ENCODE peak calls at places on chromosomes 11 and 22, in ten cellular contexts. One of them, this sample, is unnamed. For H3K36me3, the result is how much of the 10 kb centered on the place peaks cover.

GRCh38 chr11:69485337-69486041 is 4.0 kb downstream of the LINC01488 start:
- DNase-seq in CD8-positive, alpha-beta T cell: no peak
- DNase-seq in left ventricle myocardium inferior: peak
- DNase-seq in lower lobe of right lung: peak
- DNase-seq in esophagus squamous epithelium: no peak
- DNase-seq in adrenal gland: no peak
- DNase-seq in heart right ventricle: no peak
- DNase-seq in psoas muscle: peak
- DNase-seq in H1: no peak
- DNase-seq in hepatocyte: no peak
- DNase-seq in this sample: no peak

GRCh38 chr11:134486106-134486505 is 74.1 kb upstream of the B3GAT1 start:
- DNase-seq in esophagus squamous epithelium: no peak
- DNase-seq in left ventricle myocardium inferior: no peak
- DNase-seq in psoas muscle: no peak
- DNase-seq in lower lobe of right lung: no peak
- DNase-seq in hepatocyte: no peak
- DNase-seq in H1: no peak
- DNase-seq in adrenal gland: no peak
- DNase-seq in CD8-positive, alpha-beta T cell: no peak
- DNase-seq in heart right ventricle: no peak
- DNase-seq in this sample: no peak

GRCh38 chr22:47173535-47174021 is 411.1 kb downstream of the TBC1D22A start:
- DNase-seq in hepatocyte: no peak
- DNase-seq in lower lobe of right lung: no peak
- DNase-seq in left ventricle myocardium inferior: no peak
- DNase-seq in CD8-positive, alpha-beta T cell: no peak
- DNase-seq in psoas muscle: peak
- DNase-seq in esophagus squamous epithelium: no peak
- DNase-seq in adrenal gland: peak
- DNase-seq in heart right ventricle: no peak
- DNase-seq in H1: no peak
- DNase-seq in this sample: no peak

GRCh38 chr11:68839054-68839865 is 2.5 kb downstream of the CPT1A start:
- DNase-seq in heart right ventricle: peak
- DNase-seq in lower lobe of right lung: peak
- DNase-seq in esophagus squamous epithelium: peak
- DNase-seq in psoas muscle: peak
- DNase-seq in CD8-positive, alpha-beta T cell: peak
- DNase-seq in adrenal gland: peak
- DNase-seq in H1: peak
- DNase-seq in left ventricle myocardium inferior: peak
- DNase-seq in hepatocyte: peak
- DNase-seq in this sample: peak

GRCh38 chr11:111541209-111542061 is 915 bp downstream of the LAYN start:
- DNase-seq in psoas muscle: peak
- DNase-seq in heart right ventricle: peak
- DNase-seq in left ventricle myocardium inferior: peak
- DNase-seq in esophagus squamous epithelium: no peak
- DNase-seq in CD8-positive, alpha-beta T cell: no peak
- DNase-seq in adrenal gland: peak
- DNase-seq in lower lobe of right lung: peak
- DNase-seq in hepatocyte: peak
- DNase-seq in H1: no peak
- DNase-seq in this sample: peak

GRCh38 chr11:121671276-121672168 is 218.8 kb upstream of the SORL1-AS1 start:
- DNase-seq in esophagus squamous epithelium: no peak
- DNase-seq in psoas muscle: no peak
- DNase-seq in heart right ventricle: no peak
- DNase-seq in CD8-positive, alpha-beta T cell: no peak
- DNase-seq in left ventricle myocardium inferior: no peak
- DNase-seq in hepatocyte: peak
- DNase-seq in lower lobe of right lung: no peak
- DNase-seq in H1: no peak
- DNase-seq in adrenal gland: no peak
- DNase-seq in this sample: peak

GRCh38 chr11:130180491-130180890 is 20.9 kb downstream of the ST14 start:
- DNase-seq in esophagus squamous epithelium: no peak
- DNase-seq in left ventricle myocardium inferior: no peak
- DNase-seq in lower lobe of right lung: peak
- DNase-seq in hepatocyte: peak
- DNase-seq in adrenal gland: peak
- DNase-seq in psoas muscle: no peak
- DNase-seq in CD8-positive, alpha-beta T cell: no peak
- DNase-seq in heart right ventricle: no peak
- DNase-seq in H1: no peak
- DNase-seq in this sample: peak

GRCh38 chr11:60318726-60319125 is 8.3 kb upstream of the MS4A6E start:
- DNase-seq in CD8-positive, alpha-beta T cell: no peak
- DNase-seq in heart right ventricle: no peak
- DNase-seq in hepatocyte: no peak
- DNase-seq in adrenal gland: no peak
- DNase-seq in esophagus squamous epithelium: no peak
- DNase-seq in left ventricle myocardium inferior: no peak
- DNase-seq in psoas muscle: no peak
- DNase-seq in lower lobe of right lung: no peak
- DNase-seq in H1: no peak
- DNase-seq in this sample: peak

GRCh38 chr22:37184380-37184755 is 3.7 kb downstream of the C1QTNF6 start:
- DNase-seq in left ventricle myocardium inferior: peak
- DNase-seq in heart right ventricle: no peak
- DNase-seq in esophagus squamous epithelium: no peak
- DNase-seq in hepatocyte: no peak
- DNase-seq in adrenal gland: no peak
- DNase-seq in CD8-positive, alpha-beta T cell: no peak
- DNase-seq in lower lobe of right lung: peak
- DNase-seq in psoas muscle: no peak
- DNase-seq in H1: no peak
- DNase-seq in this sample: no peak

GRCh38 chr11:85945788-85946187 is 90.6 kb downstream of the CCDC83 start:
- DNase-seq in hepatocyte: no peak
- DNase-seq in esophagus squamous epithelium: no peak
- DNase-seq in lower lobe of right lung: no peak
- DNase-seq in psoas muscle: no peak
- DNase-seq in heart right ventricle: no peak
- DNase-seq in CD8-positive, alpha-beta T cell: no peak
- DNase-seq in H1: no peak
- DNase-seq in adrenal gland: no peak
- DNase-seq in left ventricle myocardium inferior: no peak
- DNase-seq in this sample: peak

GRCh38 chr22:30880181-30880601 is 88.4 kb downstream of the MORC2 start:
- DNase-seq in esophagus squamous epithelium: no peak
- DNase-seq in CD8-positive, alpha-beta T cell: no peak
- DNase-seq in psoas muscle: no peak
- DNase-seq in heart right ventricle: no peak
- DNase-seq in H1: no peak
- DNase-seq in left ventricle myocardium inferior: no peak
- DNase-seq in adrenal gland: no peak
- DNase-seq in hepatocyte: no peak
- DNase-seq in lower lobe of right lung: peak
- DNase-seq in this sample: no peak

GRCh38 chr11:79312591-79313267 is 128.1 kb downstream of the TENM4 start:
- DNase-seq in left ventricle myocardium inferior: no peak
- DNase-seq in lower lobe of right lung: no peak
- DNase-seq in heart right ventricle: no peak
- DNase-seq in psoas muscle: no peak
- DNase-seq in esophagus squamous epithelium: no peak
- DNase-seq in hepatocyte: no peak
- DNase-seq in H1: no peak
- DNase-seq in adrenal gland: no peak
- DNase-seq in CD8-positive, alpha-beta T cell: no peak
- DNase-seq in this sample: no peak
- H3K4me3 ChIP-seq in left ventricle myocardium inferior: no peak
- H3K4me3 ChIP-seq in lower lobe of right lung: no peak
- H3K4me3 ChIP-seq in heart right ventricle: no peak
- H3K4me3 ChIP-seq in psoas muscle: no peak
- H3K4me3 ChIP-seq in esophagus squamous epithelium: no peak
- H3K4me3 ChIP-seq in hepatocyte: no peak
- H3K4me3 ChIP-seq in H1: no peak
- H3K4me3 ChIP-seq in adrenal gland: no peak
- H3K4me3 ChIP-seq in CD8-positive, alpha-beta T cell: no peak
- H3K4me3 ChIP-seq in this sample: no peak

GRCh38 chr11:106137061-106137460 is 59.6 kb downstream of the AASDHPPT start:
- DNase-seq in H1: no peak
- DNase-seq in hepatocyte: no peak
- DNase-seq in esophagus squamous epithelium: no peak
- DNase-seq in CD8-positive, alpha-beta T cell: no peak
- DNase-seq in lower lobe of right lung: no peak
- DNase-seq in heart right ventricle: no peak
- DNase-seq in left ventricle myocardium inferior: no peak
- DNase-seq in adrenal gland: no peak
- DNase-seq in psoas muscle: no peak
- DNase-seq in this sample: peak

GRCh38 chr11:106132582-106133354 is 55.3 kb downstream of the AASDHPPT start:
- DNase-seq in heart right ventricle: no peak
- DNase-seq in left ventricle myocardium inferior: no peak
- DNase-seq in esophagus squamous epithelium: no peak
- DNase-seq in H1: no peak
- DNase-seq in CD8-positive, alpha-beta T cell: no peak
- DNase-seq in psoas muscle: no peak
- DNase-seq in hepatocyte: no peak
- DNase-seq in adrenal gland: no peak
- DNase-seq in lower lobe of right lung: no peak
- DNase-seq in this sample: peak

GRCh38 chr11:106131998-106132397 is 54.5 kb downstream of the AASDHPPT start:
- DNase-seq in heart right ventricle: no peak
- DNase-seq in lower lobe of right lung: no peak
- DNase-seq in left ventricle myocardium inferior: no peak
- DNase-seq in H1: no peak
- DNase-seq in hepatocyte: no peak
- DNase-seq in CD8-positive, alpha-beta T cell: no peak
- DNase-seq in esophagus squamous epithelium: no peak
- DNase-seq in psoas muscle: no peak
- DNase-seq in adrenal gland: no peak
- DNase-seq in this sample: no peak

GRCh38 chr11:106137758-106138157 is 60.3 kb downstream of the AASDHPPT start:
- DNase-seq in esophagus squamous epithelium: no peak
- DNase-seq in psoas muscle: no peak
- DNase-seq in heart right ventricle: no peak
- DNase-seq in hepatocyte: no peak
- DNase-seq in left ventricle myocardium inferior: no peak
- DNase-seq in CD8-positive, alpha-beta T cell: no peak
- DNase-seq in adrenal gland: no peak
- DNase-seq in H1: no peak
- DNase-seq in lower lobe of right lung: no peak
- DNase-seq in this sample: no peak

DNA sequence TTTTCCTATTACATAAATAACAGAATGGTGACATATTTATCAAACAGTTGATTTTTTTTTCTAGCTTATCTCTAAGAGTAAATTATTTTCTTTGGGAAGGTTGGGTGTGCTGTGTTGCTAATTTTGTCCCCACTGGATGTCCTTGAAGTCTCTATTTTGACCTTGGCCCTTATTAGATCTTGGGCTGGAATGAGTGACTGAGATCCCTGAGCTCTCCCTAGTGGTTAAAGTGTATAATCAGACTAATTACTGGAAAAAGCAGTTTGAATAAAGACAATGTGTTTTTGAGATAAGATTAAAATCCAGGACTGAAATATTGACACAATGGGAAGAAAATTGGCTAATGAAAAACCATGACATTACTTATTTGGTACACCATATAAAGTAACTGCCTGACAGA is 56.1 kb downstream of the AASDHPPT start:
- DNase-seq in H1: no peak
- DNase-seq in left ventricle myocardium inferior: no peak
- DNase-seq in esophagus squamous epithelium: no peak
- DNase-seq in lower lobe of right lung: no peak
- DNase-seq in CD8-positive, alpha-beta T cell: no peak
- DNase-seq in psoas muscle: no peak
- DNase-seq in hepatocyte: no peak
- DNase-seq in heart right ventricle: no peak
- DNase-seq in adrenal gland: no peak
- DNase-seq in this sample: peak
- TF ChIP-seq CTCF in H1: no peak
- TF ChIP-seq CTCF in left ventricle myocardium inferior: peak
- TF ChIP-seq CTCF in esophagus squamous epithelium: no peak
- TF ChIP-seq CTCF in lower lobe of right lung: peak
- TF ChIP-seq CTCF in CD8-positive, alpha-beta T cell: no peak
- TF ChIP-seq CTCF in psoas muscle: no peak
- TF ChIP-seq CTCF in hepatocyte: no peak
- TF ChIP-seq CTCF in heart right ventricle: no peak
- TF ChIP-seq CTCF in adrenal gland: peak
- TF ChIP-seq CTCF in this sample: no peak

GRCh38 chr11:978781-979180 is 53.1 kb downstream of the AP2A2 start:
- DNase-seq in esophagus squamous epithelium: no peak
- DNase-seq in H1: no peak
- DNase-seq in CD8-positive, alpha-beta T cell: no peak
- DNase-seq in hepatocyte: no peak
- DNase-seq in adrenal gland: no peak
- DNase-seq in heart right ventricle: no peak
- DNase-seq in left ventricle myocardium inferior: no peak
- DNase-seq in lower lobe of right lung: no peak
- DNase-seq in psoas muscle: no peak
- DNase-seq in this sample: no peak

GRCh38 chr11:981764-982163 is 54.8 kb downstream of the MUC6 start:
- DNase-seq in lower lobe of right lung: no peak
- DNase-seq in esophagus squamous epithelium: no peak
- DNase-seq in left ventricle myocardium inferior: no peak
- DNase-seq in CD8-positive, alpha-beta T cell: no peak
- DNase-seq in psoas muscle: no peak
- DNase-seq in adrenal gland: no peak
- DNase-seq in heart right ventricle: no peak
- DNase-seq in H1: no peak
- DNase-seq in hepatocyte: no peak
- DNase-seq in this sample: no peak

GRCh38 chr11:978073-978720 is 52.5 kb downstream of the AP2A2 start:
- DNase-seq in H1: no peak
- DNase-seq in adrenal gland: peak
- DNase-seq in lower lobe of right lung: no peak
- DNase-seq in esophagus squamous epithelium: no peak
- DNase-seq in left ventricle myocardium inferior: no peak
- DNase-seq in hepatocyte: no peak
- DNase-seq in heart right ventricle: no peak
- DNase-seq in psoas muscle: no peak
- DNase-seq in CD8-positive, alpha-beta T cell: no peak
- DNase-seq in this sample: no peak

GRCh38 chr11:984576-984975 is 51.9 kb downstream of the MUC6 start:
- DNase-seq in left ventricle myocardium inferior: no peak
- DNase-seq in H1: no peak
- DNase-seq in heart right ventricle: no peak
- DNase-seq in psoas muscle: no peak
- DNase-seq in CD8-positive, alpha-beta T cell: no peak
- DNase-seq in lower lobe of right lung: no peak
- DNase-seq in esophagus squamous epithelium: no peak
- DNase-seq in hepatocyte: no peak
- DNase-seq in adrenal gland: no peak
- DNase-seq in this sample: no peak

GRCh38 chr11:980438-981365 is 55.0 kb downstream of the AP2A2 start:
- DNase-seq in lower lobe of right lung: no peak
- DNase-seq in esophagus squamous epithelium: no peak
- DNase-seq in left ventricle myocardium inferior: no peak
- DNase-seq in adrenal gland: no peak
- DNase-seq in CD8-positive, alpha-beta T cell: no peak
- DNase-seq in hepatocyte: no peak
- DNase-seq in H1: no peak
- DNase-seq in heart right ventricle: no peak
- DNase-seq in psoas muscle: no peak
- DNase-seq in this sample: no peak
- H3K36me3 ChIP-seq in lower lobe of right lung: half or more
- H3K36me3 ChIP-seq in esophagus squamous epithelium: half or more
- H3K36me3 ChIP-seq in left ventricle myocardium inferior: half or more
- H3K36me3 ChIP-seq in adrenal gland: under half
- H3K36me3 ChIP-seq in CD8-positive, alpha-beta T cell: under half
- H3K36me3 ChIP-seq in hepatocyte: under half
- H3K36me3 ChIP-seq in H1: under half
- H3K36me3 ChIP-seq in heart right ventricle: under half
- H3K36me3 ChIP-seq in psoas muscle: half or more
- H3K36me3 ChIP-seq in this sample: under half

GRCh38 chr11:18986744-18987143 is 47.5 kb upstream of the MRGPRX1 start:
- DNase-seq in H1: no peak
- DNase-seq in adrenal gland: no peak
- DNase-seq in CD8-positive, alpha-beta T cell: no peak
- DNase-seq in psoas muscle: no peak
- DNase-seq in heart right ventricle: no peak
- DNase-seq in lower lobe of right lung: no peak
- DNase-seq in left ventricle myocardium inferior: no peak
- DNase-seq in hepatocyte: no peak
- DNase-seq in esophagus squamous epithelium: no peak
- DNase-seq in this sample: peak
- H3K4me3 ChIP-seq in H1: no peak
- H3K4me3 ChIP-seq in adrenal gland: no peak
- H3K4me3 ChIP-seq in CD8-positive, alpha-beta T cell: no peak
- H3K4me3 ChIP-seq in psoas muscle: no peak
- H3K4me3 ChIP-seq in heart right ventricle: no peak
- H3K4me3 ChIP-seq in lower lobe of right lung: no peak
- H3K4me3 ChIP-seq in left ventricle myocardium inferior: no peak
- H3K4me3 ChIP-seq in hepatocyte: no peak
- H3K4me3 ChIP-seq in esophagus squamous epithelium: no peak
- H3K4me3 ChIP-seq in this sample: no peak